ENCODE peak calls at places on chromosome 18, in seven cellular contexts. K is HCT116, U is Panc1, M is K562, F is H1, X is SK-N-SH, Y is HepG2. B is an unnamed sample.

GRCh38 chr18:28043631-28044030 is 133.3 kb downstream of the CDH2 start:
- DNase-seq in K (no peak), U (no peak), M (no peak), F (no peak), X (no peak), Y (no peak), B (no peak)

GRCh38 chr18:30684825-30685481 is 357.6 kb downstream of the DSC3 start:
- DNase-seq in K (no peak), U (no peak), M (peak), F (no peak), X (no peak), Y (no peak), B (no peak)

GRCh38 chr18:10020176-10020575 is 106.4 kb downstream of the VAPA start:
- DNase-seq in K (no peak), U (no peak), M (no peak), F (no peak), X (no peak), Y (no peak), B (no peak)

GRCh38 chr18:55488473-55488872 is 99.5 kb downstream of the TCF4 start:
- DNase-seq in K (no peak), U (no peak), M (no peak), F (no peak), X (no peak), Y (no peak), B (no peak)

GRCh38 chr18:22165049-22165602 is 4.3 kb upstream of the GATA6 start:
- DNase-seq in K (no peak), U (no peak), M (no peak), F (peak), X (peak), Y (no peak), B (no peak)

GRCh38 chr18:49486959-49487710 is at the start of gene C18orf32:
- DNase-seq in K (peak), U (no peak), M (peak), F (peak), X (peak), Y (peak), B (peak)

GRCh38 chr18:48292787-48293409 is 116.3 kb downstream of the ZBTB7C start:
- DNase-seq in K (no peak), U (no peak), M (no peak), F (peak), X (no peak), Y (no peak), B (no peak)

GRCh38 chr18:48896875-48897511 is 53.8 kb downstream of the SMAD7 start:
- DNase-seq in K (no peak), U (no peak), M (peak), F (peak), X (no peak), Y (peak), B (peak)

GRCh38 chr18:43314931-43315330 is 37.6 kb upstream of the SYT4 start:
- DNase-seq in K (no peak), U (no peak), M (no peak), F (no peak), X (no peak), Y (no peak), B (no peak)

GRCh38 chr18:22314001-22314400 is 103.7 kb downstream of the CTAGE1 start:
- DNase-seq in K (no peak), U (no peak), M (no peak), F (no peak), X (no peak), Y (no peak), B (no peak)

GRCh38 chr18:8045160-8045885 is 478.2 kb downstream of the PTPRM start:
- DNase-seq in K (no peak), U (no peak), M (no peak), F (no peak), X (no peak), Y (no peak), B (no peak)

GRCh38 chr18:73279499-73279898 is 411.7 kb upstream of the NETO1 start:
- DNase-seq in K (no peak), U (no peak), M (no peak), F (no peak), X (no peak), Y (no peak), B (no peak)

GRCh38 chr18:62716679-62717058 is 1.3 kb downstream of the PHLPP1 start:
- DNase-seq in K (no peak), U (no peak), M (peak), F (peak), X (peak), Y (no peak), B (no peak)

GRCh38 chr18:58215005-58215404 is 171.0 kb downstream of the NEDD4L start:
- DNase-seq in K (no peak), U (no peak), M (no peak), F (no peak), X (no peak), Y (no peak), B (no peak)

GRCh38 chr18:46268662-46269061 is 164.5 kb downstream of the HAUS1 start:
- DNase-seq in K (no peak), U (no peak), M (no peak), F (no peak), X (no peak), Y (no peak), B (no peak)

GRCh38 chr18:62128157-62128556 is 58.7 kb downstream of the PIGN start:
- DNase-seq in K (no peak), U (no peak), M (no peak), F (no peak), X (no peak), Y (no peak), B (no peak)

GRCh38 chr18:5620284-5620683 is 76.5 kb upstream of the EPB41L3 start:
- DNase-seq in K (no peak), U (no peak), M (no peak), F (no peak), X (no peak), Y (no peak), B (no peak)

GRCh38 chr18:54181856-54182612 is 42.4 kb downstream of the MBD2 start:
- DNase-seq in K (no peak), U (no peak), M (no peak), F (no peak), X (no peak), Y (no peak), B (no peak)

GRCh38 chr18:80196528-80197320 is 50.6 kb downstream of the PARD6G start:
- DNase-seq in K (no peak), U (no peak), M (no peak), F (peak), X (no peak), Y (no peak), B (no peak)

GRCh38 chr18:24176727-24177416 is 38.0 kb downstream of the CABYR start:
- DNase-seq in K (peak), U (no peak), M (peak), F (peak), X (peak), Y (peak), B (peak)

GRCh38 chr18:51028201-51028805 is 1.7 kb upstream of the SMAD4 start:
- DNase-seq in K (peak), U (no peak), M (peak), F (no peak), X (no peak), Y (peak), B (no peak)

GRCh38 chr18:8949206-8949605 is 153.3 kb upstream of the NDUFV2 start:
- DNase-seq in K (no peak), U (no peak), M (no peak), F (no peak), X (peak), Y (no peak), B (no peak)

GRCh38 chr18:55502346-55502710 is 85.7 kb downstream of the TCF4 start:
- DNase-seq in K (no peak), U (no peak), M (no peak), F (no peak), X (no peak), Y (no peak), B (no peak)

GRCh38 chr18:66495844-66496243 is 108.0 kb downstream of the CDH19 start:
- DNase-seq in K (no peak), U (no peak), M (peak), F (peak), X (peak), Y (peak), B (no peak)

GRCh38 chr18:9612989-9613388 is 1.4 kb downstream of the PPP4R1 start:
- DNase-seq in K (no peak), U (no peak), M (peak), F (no peak), X (no peak), Y (no peak), B (no peak)

GRCh38 chr18:42341423-42341822 is 386.4 kb downstream of the PIK3C3 start:
- DNase-seq in K (no peak), U (no peak), M (no peak), F (no peak), X (no peak), Y (peak), B (no peak)

GRCh38 chr18:46242185-46242584 is 138.0 kb downstream of the HAUS1 start:
- DNase-seq in K (no peak), U (no peak), M (no peak), F (no peak), X (no peak), Y (no peak), B (no peak)

GRCh38 chr18:70998490-70998889 is 709.6 kb downstream of the SOCS6 start:
- DNase-seq in K (no peak), U (no peak), M (no peak), F (no peak), X (no peak), Y (no peak), B (no peak)

GRCh38 chr18:3250237-3251107 is 2.9 kb downstream of the MYL12A start:
- DNase-seq in K (no peak), U (no peak), M (no peak), F (no peak), X (no peak), Y (no peak), B (no peak)

GRCh38 chr18:48544661-48545415 is 6.0 kb downstream of the CTIF start:
- DNase-seq in K (no peak), U (no peak), M (no peak), F (no peak), X (no peak), Y (no peak), B (no peak)

GRCh38 chr18:76806301-76806700 is 16.1 kb upstream of the ZNF236 start:
- DNase-seq in K (no peak), U (no peak), M (no peak), F (no peak), X (no peak), Y (no peak), B (no peak)

GRCh38 chr18:62651276-62652031 is 63.9 kb upstream of the PHLPP1 start:
- DNase-seq in K (no peak), U (no peak), M (no peak), F (peak), X (no peak), Y (no peak), B (no peak)

GRCh38 chr18:3703732-3704176 is 253.8 kb downstream of the TGIF1 start:
- DNase-seq in K (peak), U (peak), M (peak), F (peak), X (peak), Y (peak), B (no peak)

GRCh38 chr18:46829947-46830346 is 73.1 kb upstream of the ST8SIA5 start:
- DNase-seq in K (no peak), U (no peak), M (no peak), F (no peak), X (no peak), Y (no peak), B (no peak)

GRCh38 chr18:76658627-76659026 is 163.6 kb upstream of the ZNF516 start:
- DNase-seq in K (no peak), U (no peak), M (peak), F (peak), X (peak), Y (no peak), B (no peak)

GRCh38 chr18:12946549-12947354 is 1.1 kb upstream of the SEH1L start:
- DNase-seq in K (peak), U (no peak), M (peak), F (no peak), X (peak), Y (peak), B (no peak)
- TF ChIP-seq SIN3A in K (no peak), U (no peak), M (no peak), F (peak), X (peak), Y (no peak), B (no peak)

DNA sequence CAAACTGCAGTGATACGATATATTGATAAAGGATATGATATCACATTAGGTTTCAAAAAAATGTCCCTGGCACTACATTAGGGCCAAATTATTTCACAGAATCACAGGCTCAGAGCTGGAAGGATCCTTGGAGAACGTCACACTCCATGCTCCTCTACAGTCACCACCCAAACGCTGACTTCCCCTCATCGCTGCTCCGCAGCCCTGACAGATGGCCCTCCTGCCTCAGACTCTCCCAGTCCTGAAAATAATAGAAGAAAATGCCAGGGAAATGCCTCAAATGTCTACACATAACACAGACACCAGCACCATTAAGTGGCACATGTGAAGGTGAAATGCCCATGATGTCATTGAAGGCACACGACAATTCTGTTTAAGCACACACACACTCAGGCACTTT is 72.0 kb downstream of the ZNF521 start:
- DNase-seq in K (no peak), U (no peak), M (no peak), F (no peak), X (no peak), Y (no peak), B (no peak)
- TF ChIP-seq SIN3A in K (no peak), U (no peak), M (no peak), F (no peak), X (no peak), Y (no peak), B (no peak)

DNA sequence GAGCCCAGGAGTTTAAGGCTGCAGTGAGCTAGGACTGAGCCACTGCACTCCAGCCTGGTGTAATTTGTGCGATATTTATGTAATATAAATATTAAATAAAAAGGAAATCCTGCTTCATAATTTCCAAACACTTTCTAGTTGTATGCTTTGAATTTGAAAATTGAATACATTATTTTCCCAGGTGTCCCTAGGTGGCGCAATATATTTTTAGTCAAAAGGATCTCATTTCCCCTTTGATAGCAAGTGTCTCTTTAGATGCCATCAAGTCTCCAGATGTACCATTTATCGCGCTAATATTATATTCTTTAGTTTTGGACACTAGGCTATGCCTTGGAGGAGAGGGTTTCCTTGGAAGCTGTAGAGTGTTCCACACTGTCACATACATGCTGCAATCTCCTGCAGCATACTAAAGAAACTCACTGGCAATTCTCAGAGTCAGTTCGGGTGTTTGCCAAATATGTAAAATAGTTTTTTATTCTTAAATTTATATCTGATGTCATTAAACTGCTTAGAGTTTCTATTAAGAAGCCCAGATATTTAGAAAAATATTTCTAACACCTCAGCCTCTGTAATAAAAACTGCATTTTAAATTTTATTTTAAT is 5.6 kb upstream of the WDR7 start:
- DNase-seq in K (peak), U (no peak), M (peak), F (no peak), X (no peak), Y (no peak), B (no peak)
- TF ChIP-seq SIN3A in K (no peak), U (no peak), M (no peak), F (no peak), X (no peak), Y (no peak), B (no peak)

DNA sequence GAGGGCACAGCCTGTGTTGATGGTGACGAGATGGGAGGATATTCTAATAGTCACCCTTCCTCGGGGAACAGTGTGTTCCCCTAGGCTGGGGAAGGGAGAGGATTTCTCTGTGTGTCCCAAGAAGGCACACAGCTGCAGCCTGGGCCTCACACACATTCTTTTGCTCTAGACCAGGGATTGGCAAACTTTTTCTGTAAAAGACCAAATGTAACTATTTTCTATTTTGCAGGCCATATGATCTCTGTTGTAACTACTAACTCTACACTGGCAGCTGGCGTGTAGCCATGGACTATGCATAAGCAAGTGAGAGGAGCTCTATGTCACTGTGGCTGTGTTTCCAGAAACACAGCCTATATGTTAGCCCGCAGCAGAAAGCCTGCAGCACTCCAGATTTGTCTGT is 65.8 kb downstream of the ARHGAP28 start:
- DNase-seq in K (no peak), U (no peak), M (no peak), F (no peak), X (no peak), Y (no peak), B (no peak)
- TF ChIP-seq SIN3A in K (no peak), U (no peak), M (no peak), F (no peak), X (no peak), Y (no peak), B (no peak)

GRCh38 chr18:35376742-35377695 is at the start of gene ZNF396:
- DNase-seq in K (peak), U (peak), M (peak), F (peak), X (peak), Y (peak), B (no peak)
- TF ChIP-seq SIN3A in K (no peak), U (no peak), M (peak), F (peak), X (peak), Y (peak), B (peak)

DNA sequence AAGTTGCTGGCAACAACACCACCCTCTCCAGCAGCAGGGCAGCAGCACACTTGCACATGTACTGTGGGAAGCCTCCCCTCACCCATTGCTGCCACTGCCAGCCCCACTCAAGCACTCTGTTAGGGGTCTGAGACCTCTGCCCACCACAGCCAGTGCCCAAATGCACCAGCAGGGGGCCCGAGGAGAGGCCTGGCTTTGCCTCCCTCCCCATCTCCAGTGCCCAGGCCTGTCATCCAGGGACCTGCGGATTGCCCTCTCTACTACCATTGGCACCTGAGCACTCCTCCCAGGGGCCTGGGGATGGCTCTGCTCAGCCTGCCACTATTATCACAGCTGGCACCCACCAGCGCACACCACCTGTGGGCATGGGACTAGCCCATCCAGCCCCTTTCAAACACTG is 175.7 kb downstream of the PMAIP1 start:
- DNase-seq in K (no peak), U (no peak), M (no peak), F (no peak), X (no peak), Y (no peak), B (no peak)
- TF ChIP-seq SIN3A in K (no peak), U (no peak), M (no peak), F (no peak), X (no peak), Y (no peak), B (no peak)

B was measured in GM12878.